ENCODE peak calls at places on chromosome 19, in seven cellular contexts. One of them, this sample, is unnamed.

GRCh38 chr19:7346488-7346971 is 2.2 kb upstream of the ARHGEF18 start:
- DNase-seq in occipital lobe: no peak
- DNase-seq in mesendoderm: no peak
- DNase-seq in activated CD4-positive, alpha-beta T cell treated with anti-CD3 and anti-CD28 coated beads, Interleukin-2, amount 50 U/mL, for 48 hours: no peak
- DNase-seq in activated naive CD4-positive, alpha-beta T cell treated with anti-CD3 and anti-CD28 coated beads for 36 hours: no peak
- DNase-seq in NCI-H510A treated with DMSO at 0.1 percent for 48 hours: no peak
- DNase-seq in tibial artery: no peak
- DNase-seq in this sample: no peak

GRCh38 chr19:39817888-39818561 is 15.9 kb downstream of the DYRK1B start:
- DNase-seq in occipital lobe: no peak
- DNase-seq in mesendoderm: no peak
- DNase-seq in activated CD4-positive, alpha-beta T cell treated with anti-CD3 and anti-CD28 coated beads, Interleukin-2, amount 50 U/mL, for 48 hours: no peak
- DNase-seq in activated naive CD4-positive, alpha-beta T cell treated with anti-CD3 and anti-CD28 coated beads for 36 hours: no peak
- DNase-seq in NCI-H510A treated with DMSO at 0.1 percent for 48 hours: no peak
- DNase-seq in tibial artery: no peak
- DNase-seq in this sample: no peak

GRCh38 chr19:4061178-4061682 is 5.5 kb downstream of the ZBTB7A start:
- DNase-seq in occipital lobe: no peak
- DNase-seq in mesendoderm: no peak
- DNase-seq in activated CD4-positive, alpha-beta T cell treated with anti-CD3 and anti-CD28 coated beads, Interleukin-2, amount 50 U/mL, for 48 hours: no peak
- DNase-seq in activated naive CD4-positive, alpha-beta T cell treated with anti-CD3 and anti-CD28 coated beads for 36 hours: no peak
- DNase-seq in NCI-H510A treated with DMSO at 0.1 percent for 48 hours: no peak
- DNase-seq in tibial artery: peak; percentile 89
- DNase-seq in this sample: peak; percentile 91

GRCh38 chr19:31432411-31432810 is 83.2 kb upstream of the TSHZ3 start:
- DNase-seq in occipital lobe: no peak
- DNase-seq in mesendoderm: no peak
- DNase-seq in activated CD4-positive, alpha-beta T cell treated with anti-CD3 and anti-CD28 coated beads, Interleukin-2, amount 50 U/mL, for 48 hours: no peak
- DNase-seq in activated naive CD4-positive, alpha-beta T cell treated with anti-CD3 and anti-CD28 coated beads for 36 hours: no peak
- DNase-seq in NCI-H510A treated with DMSO at 0.1 percent for 48 hours: no peak
- DNase-seq in tibial artery: no peak
- DNase-seq in this sample: no peak

GRCh38 chr19:46288896-46289588 is 7.8 kb upstream of the HIF3A start:
- DNase-seq in occipital lobe: no peak
- DNase-seq in mesendoderm: no peak
- DNase-seq in activated CD4-positive, alpha-beta T cell treated with anti-CD3 and anti-CD28 coated beads, Interleukin-2, amount 50 U/mL, for 48 hours: no peak
- DNase-seq in activated naive CD4-positive, alpha-beta T cell treated with anti-CD3 and anti-CD28 coated beads for 36 hours: no peak
- DNase-seq in NCI-H510A treated with DMSO at 0.1 percent for 48 hours: no peak
- DNase-seq in tibial artery: peak; percentile 34
- DNase-seq in this sample: no peak

GRCh38 chr19:39275578-39275977 is 7.4 kb downstream of the IFNL2 start:
- DNase-seq in occipital lobe: no peak
- DNase-seq in mesendoderm: no peak
- DNase-seq in activated CD4-positive, alpha-beta T cell treated with anti-CD3 and anti-CD28 coated beads, Interleukin-2, amount 50 U/mL, for 48 hours: no peak
- DNase-seq in activated naive CD4-positive, alpha-beta T cell treated with anti-CD3 and anti-CD28 coated beads for 36 hours: no peak
- DNase-seq in NCI-H510A treated with DMSO at 0.1 percent for 48 hours: no peak
- DNase-seq in tibial artery: no peak
- DNase-seq in this sample: no peak

GRCh38 chr19:13262450-13262849 is 112.2 kb downstream of the IER2 start:
- DNase-seq in occipital lobe: no peak
- DNase-seq in mesendoderm: peak; percentile 33
- DNase-seq in activated CD4-positive, alpha-beta T cell treated with anti-CD3 and anti-CD28 coated beads, Interleukin-2, amount 50 U/mL, for 48 hours: no peak
- DNase-seq in activated naive CD4-positive, alpha-beta T cell treated with anti-CD3 and anti-CD28 coated beads for 36 hours: no peak
- DNase-seq in NCI-H510A treated with DMSO at 0.1 percent for 48 hours: peak; percentile 10
- DNase-seq in tibial artery: no peak
- DNase-seq in this sample: no peak

GRCh38 chr19:35327642-35328041 is 1.3 kb upstream of the CD22 start:
- DNase-seq in occipital lobe: no peak
- DNase-seq in mesendoderm: peak; percentile 58
- DNase-seq in activated CD4-positive, alpha-beta T cell treated with anti-CD3 and anti-CD28 coated beads, Interleukin-2, amount 50 U/mL, for 48 hours: no peak
- DNase-seq in activated naive CD4-positive, alpha-beta T cell treated with anti-CD3 and anti-CD28 coated beads for 36 hours: peak; percentile 32
- DNase-seq in NCI-H510A treated with DMSO at 0.1 percent for 48 hours: no peak
- DNase-seq in tibial artery: no peak
- DNase-seq in this sample: peak; percentile 5

GRCh38 chr19:48806818-48807589 is 3.8 kb downstream of the BCAT2 start:
- DNase-seq in occipital lobe: no peak
- DNase-seq in mesendoderm: peak; percentile 54
- DNase-seq in activated CD4-positive, alpha-beta T cell treated with anti-CD3 and anti-CD28 coated beads, Interleukin-2, amount 50 U/mL, for 48 hours: no peak
- DNase-seq in activated naive CD4-positive, alpha-beta T cell treated with anti-CD3 and anti-CD28 coated beads for 36 hours: no peak
- DNase-seq in NCI-H510A treated with DMSO at 0.1 percent for 48 hours: no peak
- DNase-seq in tibial artery: no peak
- DNase-seq in this sample: no peak

GRCh38 chr19:2320057-2320456 is 8.3 kb downstream of the LSM7 start:
- DNase-seq in occipital lobe: no peak
- DNase-seq in mesendoderm: no peak
- DNase-seq in activated CD4-positive, alpha-beta T cell treated with anti-CD3 and anti-CD28 coated beads, Interleukin-2, amount 50 U/mL, for 48 hours: no peak
- DNase-seq in activated naive CD4-positive, alpha-beta T cell treated with anti-CD3 and anti-CD28 coated beads for 36 hours: no peak
- DNase-seq in NCI-H510A treated with DMSO at 0.1 percent for 48 hours: no peak
- DNase-seq in tibial artery: no peak
- DNase-seq in this sample: no peak

GRCh38 chr19:2426661-2427322 is 594 bp downstream of the TIMM13 start:
- DNase-seq in occipital lobe: no peak
- DNase-seq in mesendoderm: peak; percentile 72
- DNase-seq in activated CD4-positive, alpha-beta T cell treated with anti-CD3 and anti-CD28 coated beads, Interleukin-2, amount 50 U/mL, for 48 hours: peak; percentile 53
- DNase-seq in activated naive CD4-positive, alpha-beta T cell treated with anti-CD3 and anti-CD28 coated beads for 36 hours: peak; percentile 26
- DNase-seq in NCI-H510A treated with DMSO at 0.1 percent for 48 hours: no peak
- DNase-seq in tibial artery: no peak
- DNase-seq in this sample: peak; percentile 63

GRCh38 chr19:55095260-55096060 is 19.8 kb downstream of the EPS8L1 start:
- DNase-seq in occipital lobe: no peak
- DNase-seq in mesendoderm: peak; percentile 73
- DNase-seq in activated CD4-positive, alpha-beta T cell treated with anti-CD3 and anti-CD28 coated beads, Interleukin-2, amount 50 U/mL, for 48 hours: no peak
- DNase-seq in activated naive CD4-positive, alpha-beta T cell treated with anti-CD3 and anti-CD28 coated beads for 36 hours: no peak
- DNase-seq in NCI-H510A treated with DMSO at 0.1 percent for 48 hours: no peak
- DNase-seq in tibial artery: no peak
- DNase-seq in this sample: no peak

GRCh38 chr19:7867092-7867844 is 6.9 kb downstream of the PRR36 start:
- DNase-seq in occipital lobe: no peak
- DNase-seq in mesendoderm: no peak
- DNase-seq in activated CD4-positive, alpha-beta T cell treated with anti-CD3 and anti-CD28 coated beads, Interleukin-2, amount 50 U/mL, for 48 hours: no peak
- DNase-seq in activated naive CD4-positive, alpha-beta T cell treated with anti-CD3 and anti-CD28 coated beads for 36 hours: no peak
- DNase-seq in NCI-H510A treated with DMSO at 0.1 percent for 48 hours: no peak
- DNase-seq in tibial artery: no peak
- DNase-seq in this sample: no peak

GRCh38 chr19:58003153-58003828 is 671 bp upstream of the ZNF606 start:
- DNase-seq in occipital lobe: no peak
- DNase-seq in mesendoderm: no peak
- DNase-seq in activated CD4-positive, alpha-beta T cell treated with anti-CD3 and anti-CD28 coated beads, Interleukin-2, amount 50 U/mL, for 48 hours: no peak
- DNase-seq in activated naive CD4-positive, alpha-beta T cell treated with anti-CD3 and anti-CD28 coated beads for 36 hours: no peak
- DNase-seq in NCI-H510A treated with DMSO at 0.1 percent for 48 hours: peak; percentile 34
- DNase-seq in tibial artery: no peak
- DNase-seq in this sample: no peak

GRCh38 chr19:5460748-5461147 is 5.5 kb downstream of the ZNRF4 start:
- DNase-seq in occipital lobe: no peak
- DNase-seq in mesendoderm: no peak
- DNase-seq in activated CD4-positive, alpha-beta T cell treated with anti-CD3 and anti-CD28 coated beads, Interleukin-2, amount 50 U/mL, for 48 hours: no peak
- DNase-seq in activated naive CD4-positive, alpha-beta T cell treated with anti-CD3 and anti-CD28 coated beads for 36 hours: no peak
- DNase-seq in NCI-H510A treated with DMSO at 0.1 percent for 48 hours: no peak
- DNase-seq in tibial artery: no peak
- DNase-seq in this sample: no peak

GRCh38 chr19:9474975-9475374 is 23.4 kb downstream of the ZNF560 start:
- DNase-seq in occipital lobe: no peak
- DNase-seq in mesendoderm: no peak
- DNase-seq in activated CD4-positive, alpha-beta T cell treated with anti-CD3 and anti-CD28 coated beads, Interleukin-2, amount 50 U/mL, for 48 hours: no peak
- DNase-seq in activated naive CD4-positive, alpha-beta T cell treated with anti-CD3 and anti-CD28 coated beads for 36 hours: no peak
- DNase-seq in NCI-H510A treated with DMSO at 0.1 percent for 48 hours: no peak
- DNase-seq in tibial artery: no peak
- DNase-seq in this sample: no peak

GRCh38 chr19:8336665-8337064 is 6.4 kb downstream of the KANK3 start:
- DNase-seq in occipital lobe: no peak
- DNase-seq in mesendoderm: no peak
- DNase-seq in activated CD4-positive, alpha-beta T cell treated with anti-CD3 and anti-CD28 coated beads, Interleukin-2, amount 50 U/mL, for 48 hours: no peak
- DNase-seq in activated naive CD4-positive, alpha-beta T cell treated with anti-CD3 and anti-CD28 coated beads for 36 hours: no peak
- DNase-seq in NCI-H510A treated with DMSO at 0.1 percent for 48 hours: no peak
- DNase-seq in tibial artery: no peak
- DNase-seq in this sample: no peak

GRCh38 chr19:53874384-53874995 is 6.8 kb downstream of the MYADM start:
- DNase-seq in occipital lobe: no peak
- DNase-seq in mesendoderm: no peak
- DNase-seq in activated CD4-positive, alpha-beta T cell treated with anti-CD3 and anti-CD28 coated beads, Interleukin-2, amount 50 U/mL, for 48 hours: no peak
- DNase-seq in activated naive CD4-positive, alpha-beta T cell treated with anti-CD3 and anti-CD28 coated beads for 36 hours: no peak
- DNase-seq in NCI-H510A treated with DMSO at 0.1 percent for 48 hours: no peak
- DNase-seq in tibial artery: no peak
- DNase-seq in this sample: peak; percentile 13

GRCh38 chr19:56976995-56977906 is 136.7 kb upstream of the PEG3 start:
- DNase-seq in occipital lobe: no peak
- DNase-seq in mesendoderm: no peak
- DNase-seq in activated CD4-positive, alpha-beta T cell treated with anti-CD3 and anti-CD28 coated beads, Interleukin-2, amount 50 U/mL, for 48 hours: no peak
- DNase-seq in activated naive CD4-positive, alpha-beta T cell treated with anti-CD3 and anti-CD28 coated beads for 36 hours: no peak
- DNase-seq in NCI-H510A treated with DMSO at 0.1 percent for 48 hours: no peak
- DNase-seq in tibial artery: no peak
- DNase-seq in this sample: no peak

GRCh38 chr19:43636121-43636683 is 3.4 kb downstream of the CADM4 start:
- DNase-seq in occipital lobe: peak; percentile 37
- DNase-seq in mesendoderm: peak; percentile 49
- DNase-seq in activated CD4-positive, alpha-beta T cell treated with anti-CD3 and anti-CD28 coated beads, Interleukin-2, amount 50 U/mL, for 48 hours: no peak
- DNase-seq in activated naive CD4-positive, alpha-beta T cell treated with anti-CD3 and anti-CD28 coated beads for 36 hours: no peak
- DNase-seq in NCI-H510A treated with DMSO at 0.1 percent for 48 hours: no peak
- DNase-seq in tibial artery: no peak
- DNase-seq in this sample: no peak

GRCh38 chr19:11089254-11090013 is at the start of gene LDLR:
- DNase-seq in occipital lobe: peak; percentile 55
- DNase-seq in mesendoderm: peak; percentile 99
- DNase-seq in activated CD4-positive, alpha-beta T cell treated with anti-CD3 and anti-CD28 coated beads, Interleukin-2, amount 50 U/mL, for 48 hours: peak; percentile 79
- DNase-seq in activated naive CD4-positive, alpha-beta T cell treated with anti-CD3 and anti-CD28 coated beads for 36 hours: peak; percentile 92
- DNase-seq in NCI-H510A treated with DMSO at 0.1 percent for 48 hours: peak; percentile 91
- DNase-seq in tibial artery: peak; percentile 82
- DNase-seq in this sample: peak; percentile 89

GRCh38 chr19:1526066-1526778 is 2.3 kb downstream of the PLK5 start:
- DNase-seq in occipital lobe: no peak
- DNase-seq in mesendoderm: no peak
- DNase-seq in activated CD4-positive, alpha-beta T cell treated with anti-CD3 and anti-CD28 coated beads, Interleukin-2, amount 50 U/mL, for 48 hours: no peak
- DNase-seq in activated naive CD4-positive, alpha-beta T cell treated with anti-CD3 and anti-CD28 coated beads for 36 hours: no peak
- DNase-seq in NCI-H510A treated with DMSO at 0.1 percent for 48 hours: no peak
- DNase-seq in tibial artery: no peak
- DNase-seq in this sample: no peak

GRCh38 chr19:35670686-35671085 is 4.4 kb downstream of the UPK1A start:
- DNase-seq in occipital lobe: no peak
- DNase-seq in mesendoderm: no peak
- DNase-seq in activated CD4-positive, alpha-beta T cell treated with anti-CD3 and anti-CD28 coated beads, Interleukin-2, amount 50 U/mL, for 48 hours: no peak
- DNase-seq in activated naive CD4-positive, alpha-beta T cell treated with anti-CD3 and anti-CD28 coated beads for 36 hours: no peak
- DNase-seq in NCI-H510A treated with DMSO at 0.1 percent for 48 hours: no peak
- DNase-seq in tibial artery: no peak
- DNase-seq in this sample: no peak